ENCODE peak calls at places on chromosomes 12 and 14, in nine cellular contexts. R is suprapubic skin, F is H1, G is heart left ventricle, P is A549, W is GM12892, C is uterus, A is IMR-90, S is erythroblast. U is an unnamed sample.

GRCh38 chr12:100234591-100235304 is 32.1 kb downstream of the DEPDC4 start:
- DNase-seq in A (peak), W (no peak), P (peak), R (no peak), F (no peak), G (no peak), S (peak), C (no peak), U (peak)

GRCh38 chr12:10018390-10018789 is 8.0 kb downstream of the CLEC12B start:
- DNase-seq in A (peak), C (no peak), P (no peak), W (no peak), G (no peak), R (no peak), F (no peak), S (no peak), U (no peak)

GRCh38 chr12:67593041-67593870 is 55.3 kb upstream of the DYRK2 start:
- DNase-seq in P (peak), A (peak), C (no peak), G (no peak), S (no peak), R (no peak), F (no peak), W (no peak), U (peak)

GRCh38 chr14:101075025-101075800 is 171.7 kb upstream of the RTL1 start:
- DNase-seq in P (no peak), A (no peak), G (no peak), C (peak), F (no peak), S (no peak), W (no peak), R (no peak), U (no peak)

GRCh38 chr14:34569750-34570149 is 30.2 kb upstream of the EAPP start:
- DNase-seq in G (no peak), C (no peak), A (peak), S (no peak), F (no peak), W (no peak), R (no peak), P (no peak), U (no peak)

GRCh38 chr14:91119556-91120311 is 5.9 kb downstream of the DGLUCY start:
- DNase-seq in P (peak), C (no peak), F (no peak), G (no peak), W (no peak), A (peak), S (peak), R (no peak), U (peak)

GRCh38 chr12:14257734-14258467 is 107.6 kb upstream of the ATF7IP start:
- DNase-seq in P (peak), R (peak), G (no peak), C (peak), W (no peak), A (peak), S (peak), F (peak), U (peak)

GRCh38 chr12:1474059-1474537 is 120.3 kb downstream of the FBXL14 start:
- DNase-seq in C (no peak), R (no peak), F (no peak), S (no peak), A (peak), W (no peak), P (peak), G (no peak), U (peak)

GRCh38 chr12:4292266-4293063 is 18.9 kb downstream of the CCND2 start:
- DNase-seq in A (no peak), F (no peak), S (no peak), P (no peak), G (no peak), R (peak), W (no peak), C (no peak), U (no peak)

GRCh38 chr12:112930350-112930749 is 7.9 kb upstream of the OAS3 start:
- DNase-seq in P (no peak), C (no peak), A (no peak), F (no peak), R (no peak), S (no peak), W (no peak), G (no peak), U (no peak)

GRCh38 chr14:64758025-64758521 is 53.8 kb downstream of the PLEKHG3 start:
- DNase-seq in F (no peak), C (peak), S (no peak), P (peak), A (peak), W (no peak), R (peak), G (no peak), U (no peak)

GRCh38 chr12:576613-577110 is 86.6 kb downstream of the NINJ2 start:
- DNase-seq in C (no peak), F (no peak), W (no peak), P (no peak), R (no peak), G (no peak), A (no peak), S (no peak), U (no peak)

GRCh38 chr14:54472291-54472690 is 16.5 kb downstream of the GMFB start:
- DNase-seq in W (no peak), P (no peak), G (no peak), A (no peak), C (no peak), S (no peak), F (no peak), R (no peak), U (no peak)

GRCh38 chr14:93925374-93925895 is 1.7 kb upstream of the FAM181A start:
- DNase-seq in F (no peak), R (no peak), G (no peak), S (no peak), P (no peak), C (no peak), A (no peak), W (no peak), U (no peak)

GRCh38 chr12:48827026-48827425 is 8.7 kb downstream of the CACNB3 start:
- DNase-seq in A (no peak), P (no peak), C (no peak), G (no peak), W (no peak), S (no peak), R (no peak), F (no peak), U (no peak)

GRCh38 chr14:64628940-64629403 is 75.3 kb upstream of the PLEKHG3 start:
- DNase-seq in A (peak), R (no peak), P (peak), S (no peak), G (no peak), C (peak), F (no peak), W (no peak), U (peak)

GRCh38 chr14:37051153-37051552 is 121.3 kb downstream of the SLC25A21 start:
- DNase-seq in P (no peak), W (no peak), F (no peak), C (no peak), A (no peak), G (no peak), R (no peak), S (no peak), U (no peak)

GRCh38 chr12:39846971-39847661 is 227.5 kb upstream of the ABCD2 start:
- DNase-seq in W (no peak), R (no peak), C (no peak), G (no peak), A (peak), F (no peak), S (no peak), P (no peak), U (no peak)

GRCh38 chr12:114662512-114663177 is 21.3 kb downstream of the TBX3 start:
- DNase-seq in A (peak), R (peak), P (peak), F (peak), W (no peak), G (no peak), S (peak), C (peak), U (peak)

GRCh38 chr12:75327642-75328041 is 2.5 kb downstream of the CAPS2 start:
- DNase-seq in F (no peak), P (no peak), S (no peak), R (no peak), C (no peak), G (no peak), A (no peak), W (no peak), U (no peak)

GRCh38 chr12:75334384-75335030 is at the start of gene GLIPR1L1:
- DNase-seq in P (peak), S (peak), W (peak), A (peak), G (peak), C (peak), F (peak), R (peak), U (peak)

GRCh38 chr12:75329918-75330826 is at the start of gene CAPS2:
- DNase-seq in R (peak), F (peak), G (peak), A (peak), S (peak), W (peak), C (peak), P (peak), U (peak)
- TF ChIP-seq POLR2A in R (no peak), F (peak), G (peak), A (no peak), S (peak), W (no peak), C (peak), P (peak), U (peak)

DNA sequence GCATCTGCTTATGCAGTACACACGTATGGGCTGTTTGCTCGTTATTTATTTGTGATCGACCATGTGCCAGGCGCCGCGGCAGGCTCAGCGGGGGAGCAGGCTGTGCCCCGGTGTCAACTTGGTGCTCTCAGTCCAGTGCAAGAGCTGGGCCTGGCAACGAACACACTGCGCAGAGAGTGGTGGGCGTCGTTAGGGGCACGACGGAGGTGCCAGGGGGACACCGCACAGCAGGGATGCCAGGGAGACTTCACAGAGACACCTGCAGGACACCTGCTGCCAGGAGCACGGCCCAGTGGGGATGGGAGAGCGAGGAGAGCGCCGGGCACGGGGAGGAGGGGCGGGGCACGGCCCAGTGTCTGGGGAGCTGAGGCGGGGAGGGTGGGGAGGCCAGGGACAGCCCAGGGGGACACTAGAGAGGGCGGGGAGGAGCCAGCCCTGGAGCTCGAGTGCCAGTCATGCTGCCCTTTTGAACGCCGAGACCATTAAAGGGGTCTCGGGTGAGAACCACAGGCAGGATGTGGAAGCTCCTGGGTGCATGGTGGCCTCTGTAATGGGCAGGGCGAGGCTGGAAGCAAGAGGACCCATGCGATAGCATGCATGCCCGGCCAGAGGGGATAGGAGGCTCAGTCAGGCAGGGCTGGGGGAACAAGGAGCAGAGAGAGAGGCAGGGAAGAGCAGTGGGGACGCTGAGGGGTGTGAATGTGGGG is 667 bp upstream of the LRCOL1 start:
- DNase-seq in G (peak), F (no peak), S (no peak), W (no peak), A (no peak), C (no peak), P (no peak), R (no peak), U (no peak)
- TF ChIP-seq POLR2A in G (no peak), F (no peak), S (no peak), W (no peak), A (no peak), C (no peak), P (no peak), R (no peak), U (no peak)

GRCh38 chr14:105248368-105249174 is at the start of gene BTBD6:
- DNase-seq in A (peak), F (peak), R (peak), P (peak), S (peak), G (peak), W (peak), C (peak), U (peak)

GRCh38 chr14:105247026-105247425 is 1.3 kb upstream of the BTBD6 start:
- DNase-seq in S (no peak), P (no peak), W (no peak), F (no peak), R (no peak), G (no peak), C (no peak), A (no peak), U (no peak)

GRCh38 chr14:105250008-105250366 is 1.7 kb downstream of the BTBD6 start:
- DNase-seq in S (no peak), G (peak), R (no peak), P (no peak), C (no peak), A (no peak), W (no peak), F (no peak), U (no peak)

GRCh38 chr14:105249175-105250007 is 1.1 kb downstream of the BTBD6 start:
- DNase-seq in C (no peak), R (no peak), A (peak), W (no peak), G (peak), F (peak), S (peak), P (peak), U (no peak)

GRCh38 chr14:105247715-105248367 is 492 bp upstream of the BTBD6 start:
- DNase-seq in C (no peak), A (no peak), P (no peak), G (no peak), F (no peak), S (no peak), R (no peak), W (no peak), U (no peak)
- TF ChIP-seq POLR2A in C (no peak), A (no peak), P (no peak), G (no peak), F (no peak), S (no peak), R (no peak), W (no peak), U (no peak)

GRCh38 chr12:6372403-6373003 is 2.9 kb downstream of the SCNN1A start:
- DNase-seq in C (peak), R (no peak), F (no peak), A (peak), S (no peak), W (no peak), G (no peak), P (peak), U (peak)
- TF ChIP-seq POLR2A in C (no peak), R (no peak), F (no peak), A (no peak), S (no peak), W (no peak), G (no peak), P (no peak), U (no peak)

GRCh38 chr14:98752660-98753059 is 519.3 kb downstream of the BCL11B start:
- DNase-seq in W (no peak), G (no peak), C (no peak), R (no peak), P (no peak), S (no peak), A (no peak), F (peak), U (no peak)

GRCh38 chr14:98761993-98762392 is 510.0 kb downstream of the BCL11B start:
- DNase-seq in W (no peak), P (no peak), F (no peak), S (no peak), G (no peak), A (no peak), C (no peak), R (no peak), U (no peak)

GRCh38 chr14:98754343-98755025 is 517.5 kb downstream of the BCL11B start:
- DNase-seq in W (no peak), F (peak), S (no peak), P (no peak), A (no peak), C (no peak), R (peak), G (no peak), U (no peak)

GRCh38 chr14:98758440-98758839 is 513.6 kb downstream of the BCL11B start:
- DNase-seq in A (no peak), C (no peak), R (no peak), S (no peak), G (no peak), F (peak), W (no peak), P (no peak), U (no peak)

GRCh38 chr14:98756749-98757148 is 515.2 kb downstream of the BCL11B start:
- DNase-seq in A (no peak), P (no peak), W (no peak), C (no peak), G (no peak), R (no peak), S (no peak), F (peak), U (no peak)
- TF ChIP-seq POLR2A in A (no peak), P (no peak), W (no peak), C (no peak), G (no peak), R (no peak), S (no peak), F (no peak), U (no peak)

GRCh38 chr14:75578099-75578785 is at the start of gene FLVCR2:
- DNase-seq in W (peak), C (peak), F (peak), A (peak), R (peak), S (peak), G (peak), P (peak), U (peak)
- TF ChIP-seq POLR2A in W (no peak), C (peak), F (no peak), A (peak), R (no peak), S (no peak), G (no peak), P (peak), U (no peak)

GRCh38 chr12:109938947-109939346 is 38.9 kb downstream of the TCHP start:
- DNase-seq in G (no peak), C (no peak), R (no peak), S (no peak), P (no peak), A (no peak), W (no peak), F (no peak), U (no peak)
- TF ChIP-seq POLR2A in G (no peak), C (no peak), R (no peak), S (no peak), P (no peak), A (no peak), W (no peak), F (no peak), U (no peak)

DNA sequence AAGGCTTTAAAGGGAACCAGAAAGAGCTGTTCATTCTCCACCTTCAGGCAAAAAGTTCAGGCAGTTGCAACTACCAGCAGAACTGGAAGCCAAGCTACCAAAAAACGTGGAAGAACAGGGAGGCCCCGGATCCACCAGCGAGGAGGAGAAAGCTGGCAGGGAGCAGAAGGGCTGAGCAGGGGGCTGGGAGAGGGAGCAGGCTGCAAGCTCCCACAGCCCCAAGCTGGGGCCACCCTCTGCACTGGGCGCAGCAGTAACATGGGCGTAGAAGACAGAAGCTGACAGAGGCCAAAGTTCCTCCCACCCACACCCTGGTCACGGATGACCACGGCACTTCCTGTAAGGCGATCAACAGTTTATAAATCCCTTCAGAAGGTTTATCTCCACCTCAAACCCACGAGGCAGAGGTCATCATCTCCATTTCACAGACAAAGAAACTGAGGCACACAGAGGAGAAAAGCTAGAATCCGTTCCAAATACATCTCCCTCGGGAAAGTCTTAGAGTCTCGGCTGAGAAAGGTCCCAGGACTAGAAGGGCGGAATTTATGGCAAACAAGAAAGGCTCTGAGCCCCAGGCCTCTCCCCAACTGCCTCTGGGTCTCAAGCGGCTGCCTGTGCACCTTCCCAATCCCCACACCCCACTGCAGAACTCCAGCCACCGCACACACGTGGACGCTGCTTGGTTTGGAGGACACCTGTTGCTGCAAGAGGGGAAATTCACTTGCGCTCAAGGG is 1.8 kb downstream of the CCDC85C start:
- DNase-seq in G (no peak), S (no peak), A (peak), F (no peak), C (no peak), R (no peak), P (peak), W (no peak), U (peak)
- TF ChIP-seq POLR2A in G (no peak), S (no peak), A (no peak), F (no peak), C (no peak), R (no peak), P (no peak), W (no peak), U (no peak)

DNA sequence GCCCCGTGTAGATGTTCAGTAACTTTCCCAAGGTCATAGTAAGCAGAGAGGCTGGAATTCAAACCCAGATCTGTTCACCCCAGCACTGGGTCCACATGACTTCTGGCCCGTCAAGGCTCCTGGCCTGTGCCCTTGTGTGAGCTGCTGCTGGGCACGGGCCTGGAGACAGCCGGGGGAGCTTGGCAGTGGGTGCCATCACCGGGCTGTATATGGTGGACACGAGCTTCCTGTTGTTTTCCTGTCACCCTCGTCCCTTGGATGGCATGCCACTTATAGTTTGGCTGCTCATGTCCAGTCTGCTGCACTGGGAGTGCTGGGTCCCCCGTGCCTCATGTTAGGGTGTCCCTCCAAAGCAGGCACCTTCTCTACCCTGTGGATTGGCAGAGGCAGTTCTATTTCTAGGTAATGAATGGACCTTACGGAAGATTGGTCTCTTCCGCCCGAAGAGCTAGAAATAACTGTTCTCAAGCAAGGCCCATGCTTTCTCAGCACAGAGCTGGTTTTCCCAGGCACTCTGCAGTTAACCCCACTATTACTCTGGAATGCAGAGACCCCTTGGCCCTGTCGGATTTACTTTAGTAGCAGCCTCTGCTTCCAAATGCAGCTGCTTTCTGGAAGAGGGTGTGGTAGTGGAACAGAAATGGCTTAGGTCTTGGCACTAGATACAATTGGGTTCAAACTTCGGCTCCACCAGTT is 44.3 kb downstream of the ELK3 start:
- DNase-seq in R (peak), S (no peak), W (no peak), G (no peak), F (no peak), A (no peak), C (no peak), P (no peak), U (no peak)
- TF ChIP-seq POLR2A in R (no peak), S (no peak), W (no peak), G (no peak), F (no peak), A (no peak), C (no peak), P (no peak), U (no peak)